ENCODE peak calls at places on chromosomes 3 and 15, in four cellular contexts. J, K, Y and Z are unnamed samples.

GRCh38 chr15:32887090-32887489 is 169.3 kb downstream of the GREM1 start:
- DNase-seq in J (no peak), Y (no peak), K (no peak), Z (no peak)

GRCh38 chr3:167396075-167396474 is 16.0 kb upstream of the ZBBX start:
- DNase-seq in K (no peak), Y (no peak), J (no peak), Z (no peak)

GRCh38 chr15:94467034-94467433 is 235.7 kb downstream of the MCTP2 start:
- DNase-seq in Y (no peak), J (no peak), K (no peak), Z (no peak)

GRCh38 chr15:70474682-70475438 is 288.5 kb downstream of the UACA start:
- DNase-seq in K (peak), J (peak), Y (no peak), Z (peak)

GRCh38 chr15:84817461-84818081 is 415 bp downstream of the ALPK3 start:
- DNase-seq in J (no peak), Y (no peak), K (no peak), Z (no peak)

GRCh38 chr3:173275740-173276139 is 121.8 kb upstream of the NLGN1 start:
- DNase-seq in Y (no peak), J (no peak), K (no peak), Z (no peak)

GRCh38 chr3:194879126-194879887 is 193.6 kb downstream of the FAM43A start:
- DNase-seq in Y (no peak), K (peak), J (no peak), Z (no peak)

GRCh38 chr3:10581251-10581650 is 75.9 kb upstream of the ATP2B2 start:
- DNase-seq in Y (no peak), K (peak), J (no peak), Z (no peak)

GRCh38 chr3:167839460-167839859 is 103.9 kb downstream of the SERPINI1 start:
- DNase-seq in K (no peak), J (peak), Y (no peak), Z (no peak)

GRCh38 chr3:13379191-13379830 is 40.8 kb downstream of the NUP210 start:
- DNase-seq in K (peak), J (peak), Y (no peak), Z (no peak)

GRCh38 chr15:39789736-39790135 is 7.1 kb upstream of the FSIP1 start:
- DNase-seq in J (no peak), Y (no peak), K (no peak), Z (no peak)

GRCh38 chr3:191070201-191070600 is 128.8 kb upstream of the OSTN start:
- DNase-seq in Y (no peak), K (peak), J (peak), Z (no peak)